ENCODE peak calls at places on chromosomes 2 and 18, in five cellular contexts. A, S, F, J and L are unnamed samples.
A peak's percentile ranks its signal among the peaks of the same experiment; 100 is the strongest.

GRCh38 chr2:200615247-200615646 is 29.4 kb downstream of the AOX1 start:
- DNase-seq in A (no peak), S (no peak), F (peak; percentile 91), J (peak; percentile 50), L (peak; percentile 21)

GRCh38 chr2:121736140-121736461 is 574 bp downstream of the NIFK start:
- DNase-seq in A (no peak), S (no peak), F (no peak), J (no peak), L (no peak)

GRCh38 chr2:181393472-181393871 is 63.7 kb upstream of the ITGA4 start:
- DNase-seq in A (no peak), S (no peak), F (peak; percentile 78), J (peak; percentile 21), L (peak; percentile 66)

GRCh38 chr2:238699307-238700121 is 148.4 kb upstream of the TWIST2 start:
- DNase-seq in A (no peak), S (no peak), F (no peak), J (no peak), L (no peak)

GRCh38 chr2:63791387-63791786 is 50.3 kb upstream of the UGP2 start:
- DNase-seq in A (no peak), S (no peak), F (no peak), J (no peak), L (no peak)

GRCh38 chr2:5914831-5915611 is 222.8 kb downstream of the SOX11 start:
- DNase-seq in A (no peak), S (no peak), F (no peak), J (no peak), L (no peak)

GRCh38 chr2:225779829-225780228 is 380.3 kb downstream of the NYAP2 start:
- DNase-seq in A (no peak), S (no peak), F (peak; percentile 21), J (no peak), L (no peak)

GRCh38 chr2:218962859-218963492 is 3.5 kb downstream of the CDK5R2 start:
- DNase-seq in A (peak; percentile 98), S (peak; percentile 71), F (peak; percentile 88), J (peak; percentile 69), L (peak; percentile 22)

GRCh38 chr18:48848641-48849143 is 102.1 kb downstream of the SMAD7 start:
- DNase-seq in A (no peak), S (no peak), F (peak; percentile 82), J (no peak), L (no peak)

GRCh38 chr2:106900130-106900529 is 14.2 kb upstream of the ST6GAL2 start:
- DNase-seq in A (no peak), S (no peak), F (no peak), J (no peak), L (peak; percentile 27)

GRCh38 chr2:10551496-10551895 is 103.4 kb upstream of the ODC1 start:
- DNase-seq in A (no peak), S (no peak), F (no peak), J (no peak), L (no peak)

GRCh38 chr2:171319164-171319810 is 114.5 kb downstream of the METTL8 start:
- DNase-seq in A (no peak), S (peak; percentile 26), F (peak; percentile 75), J (no peak), L (no peak)

GRCh38 chr2:9842487-9843228 is 616 bp upstream of the TAF1B start:
- DNase-seq in A (no peak), S (no peak), F (no peak), J (no peak), L (no peak)

GRCh38 chr2:239296020-239296932 is 104.5 kb downstream of the HDAC4 start:
- DNase-seq in A (no peak), S (no peak), F (no peak), J (no peak), L (no peak)

GRCh38 chr2:19369341-19369955 is 11.0 kb upstream of the OSR1 start:
- DNase-seq in A (no peak), S (no peak), F (peak; percentile 70), J (no peak), L (no peak)

GRCh38 chr18:60027397-60027796 is 127.6 kb downstream of the PMAIP1 start:
- DNase-seq in A (no peak), S (no peak), F (no peak), J (no peak), L (no peak)

GRCh38 chr2:75389271-75389670 is 171.5 kb downstream of the EVA1A start:
- DNase-seq in A (no peak), S (no peak), F (no peak), J (no peak), L (no peak)

GRCh38 chr2:240505946-240506345 is 51.8 kb downstream of the ANKMY1 start:
- DNase-seq in A (no peak), S (no peak), F (no peak), J (no peak), L (no peak)

GRCh38 chr2:84077504-84077903 is 381.6 kb downstream of the SUCLG1 start:
- DNase-seq in A (no peak), S (no peak), F (no peak), J (no peak), L (peak; percentile 16)

GRCh38 chr2:197306691-197307030 is 3.9 kb downstream of the ANKRD44 start:
- DNase-seq in A (peak; percentile 81), S (peak; percentile 45), F (no peak), J (no peak), L (no peak)

GRCh38 chr18:10736984-10737383 is 211.2 kb downstream of the NAPG start:
- DNase-seq in A (no peak), S (no peak), F (no peak), J (no peak), L (no peak)

GRCh38 chr2:65199194-65199593 is 28.4 kb upstream of the ACTR2 start:
- DNase-seq in A (no peak), S (no peak), F (no peak), J (no peak), L (no peak)

GRCh38 chr2:220224711-220225519 is 597.5 kb downstream of the SLC4A3 start:
- DNase-seq in A (no peak), S (no peak), F (peak; percentile 43), J (no peak), L (no peak)

GRCh38 chr2:148770047-148770446 is 105.0 kb upstream of the KIF5C start:
- DNase-seq in A (no peak), S (no peak), F (no peak), J (no peak), L (no peak)